ENCODE peak calls at places on chromosome 3, in seven cellular contexts. One of them, this sample, is unnamed. For H3K9me3, the result is how much of the 10 kb centered on the place peaks cover.

GRCh38 chr3:15933439-15934144 is 135.8 kb upstream of the ANKRD28 start:
- DNase-seq in mammary epithelial cell: peak
- DNase-seq in hepatocyte: no peak
- DNase-seq in endothelial cell of umbilical vein: no peak
- DNase-seq in GM23248: peak
- DNase-seq in H9: no peak
- DNase-seq in MM.1S: no peak
- DNase-seq in this sample: peak

GRCh38 chr3:88180398-88180999 is 30.7 kb downstream of the C3orf38 start:
- DNase-seq in mammary epithelial cell: peak
- DNase-seq in hepatocyte: peak
- DNase-seq in MM.1S: peak
- DNase-seq in H9: no peak
- DNase-seq in endothelial cell of umbilical vein: peak
- DNase-seq in GM23248: peak
- DNase-seq in this sample: peak

GRCh38 chr3:136659253-136659652 is 92.9 kb downstream of the STAG1 start:
- DNase-seq in mammary epithelial cell: no peak
- DNase-seq in MM.1S: no peak
- DNase-seq in endothelial cell of umbilical vein: peak
- DNase-seq in hepatocyte: peak
- DNase-seq in H9: no peak
- DNase-seq in GM23248: peak
- DNase-seq in this sample: peak

GRCh38 chr3:97954193-97954827 is 17.9 kb downstream of the RIOX2 start:
- DNase-seq in mammary epithelial cell: no peak
- DNase-seq in endothelial cell of umbilical vein: no peak
- DNase-seq in MM.1S: no peak
- DNase-seq in hepatocyte: no peak
- DNase-seq in H9: no peak
- DNase-seq in GM23248: no peak
- DNase-seq in this sample: no peak

GRCh38 chr3:161913786-161914389 is 417.3 kb downstream of the OTOL1 start:
- DNase-seq in H9: no peak
- DNase-seq in mammary epithelial cell: peak
- DNase-seq in MM.1S: no peak
- DNase-seq in hepatocyte: no peak
- DNase-seq in GM23248: peak
- DNase-seq in endothelial cell of umbilical vein: no peak
- DNase-seq in this sample: peak

GRCh38 chr3:31610700-31611275 is 78.1 kb downstream of the STT3B start:
- DNase-seq in mammary epithelial cell: peak
- DNase-seq in endothelial cell of umbilical vein: peak
- DNase-seq in MM.1S: no peak
- DNase-seq in GM23248: peak
- DNase-seq in H9: no peak
- DNase-seq in hepatocyte: peak
- DNase-seq in this sample: peak

GRCh38 chr3:78969483-78969882 is 798.3 kb downstream of the ROBO1 start:
- DNase-seq in H9: no peak
- DNase-seq in endothelial cell of umbilical vein: no peak
- DNase-seq in hepatocyte: no peak
- DNase-seq in mammary epithelial cell: peak
- DNase-seq in MM.1S: no peak
- DNase-seq in GM23248: peak
- DNase-seq in this sample: peak

GRCh38 chr3:198093082-198093679 is 133.2 kb downstream of the LMLN start:
- DNase-seq in mammary epithelial cell: no peak
- DNase-seq in endothelial cell of umbilical vein: no peak
- DNase-seq in GM23248: no peak
- DNase-seq in H9: no peak
- DNase-seq in MM.1S: peak
- DNase-seq in hepatocyte: no peak
- DNase-seq in this sample: no peak

GRCh38 chr3:61637088-61638051 is 76.0 kb downstream of the PTPRG start:
- DNase-seq in H9: no peak
- DNase-seq in MM.1S: peak
- DNase-seq in mammary epithelial cell: no peak
- DNase-seq in hepatocyte: peak
- DNase-seq in GM23248: peak
- DNase-seq in endothelial cell of umbilical vein: peak
- DNase-seq in this sample: peak

GRCh38 chr3:104438761-104439160 is 927.9 kb upstream of the ALCAM start:
- DNase-seq in MM.1S: no peak
- DNase-seq in mammary epithelial cell: no peak
- DNase-seq in endothelial cell of umbilical vein: no peak
- DNase-seq in hepatocyte: no peak
- DNase-seq in GM23248: no peak
- DNase-seq in H9: no peak
- DNase-seq in this sample: no peak

GRCh38 chr3:46934067-46934466 is 42.5 kb downstream of the CCDC12 start:
- DNase-seq in hepatocyte: no peak
- DNase-seq in H9: no peak
- DNase-seq in GM23248: peak
- DNase-seq in mammary epithelial cell: no peak
- DNase-seq in MM.1S: no peak
- DNase-seq in endothelial cell of umbilical vein: no peak
- DNase-seq in this sample: no peak

GRCh38 chr3:47421741-47422649 is 41.2 kb downstream of the PTPN23 start:
- DNase-seq in hepatocyte: no peak
- DNase-seq in mammary epithelial cell: peak
- DNase-seq in MM.1S: no peak
- DNase-seq in H9: no peak
- DNase-seq in endothelial cell of umbilical vein: no peak
- DNase-seq in GM23248: peak
- DNase-seq in this sample: peak

GRCh38 chr3:30622047-30622545 is 15.7 kb downstream of the TGFBR2 start:
- DNase-seq in mammary epithelial cell: no peak
- DNase-seq in endothelial cell of umbilical vein: no peak
- DNase-seq in hepatocyte: no peak
- DNase-seq in MM.1S: no peak
- DNase-seq in GM23248: no peak
- DNase-seq in H9: no peak
- DNase-seq in this sample: no peak

GRCh38 chr3:123740391-123740822 is 143.7 kb downstream of the MYLK start:
- DNase-seq in MM.1S: no peak
- DNase-seq in GM23248: no peak
- DNase-seq in H9: no peak
- DNase-seq in mammary epithelial cell: peak
- DNase-seq in hepatocyte: no peak
- DNase-seq in endothelial cell of umbilical vein: no peak
- DNase-seq in this sample: no peak

GRCh38 chr3:142963266-142964149 is at the start of gene PAQR9:
- DNase-seq in MM.1S: peak
- DNase-seq in mammary epithelial cell: no peak
- DNase-seq in endothelial cell of umbilical vein: no peak
- DNase-seq in GM23248: peak
- DNase-seq in hepatocyte: peak
- DNase-seq in H9: peak
- DNase-seq in this sample: peak

GRCh38 chr3:54008099-54008498 is 114.3 kb upstream of the CACNA2D3 start:
- DNase-seq in H9: no peak
- DNase-seq in hepatocyte: peak
- DNase-seq in mammary epithelial cell: peak
- DNase-seq in endothelial cell of umbilical vein: no peak
- DNase-seq in GM23248: peak
- DNase-seq in MM.1S: no peak
- DNase-seq in this sample: no peak

GRCh38 chr3:28151608-28152228 is 89.7 kb upstream of the CMC1 start:
- DNase-seq in GM23248: no peak
- DNase-seq in H9: no peak
- DNase-seq in hepatocyte: no peak
- DNase-seq in mammary epithelial cell: no peak
- DNase-seq in MM.1S: peak
- DNase-seq in endothelial cell of umbilical vein: no peak
- DNase-seq in this sample: no peak

GRCh38 chr3:114272271-114272670 is 21.6 kb upstream of the TIGIT start:
- DNase-seq in hepatocyte: no peak
- DNase-seq in endothelial cell of umbilical vein: no peak
- DNase-seq in H9: no peak
- DNase-seq in mammary epithelial cell: no peak
- DNase-seq in MM.1S: no peak
- DNase-seq in GM23248: no peak
- DNase-seq in this sample: peak

GRCh38 chr3:136671921-136672320 is 80.3 kb downstream of the STAG1 start:
- DNase-seq in H9: no peak
- DNase-seq in GM23248: peak
- DNase-seq in hepatocyte: no peak
- DNase-seq in endothelial cell of umbilical vein: no peak
- DNase-seq in mammary epithelial cell: no peak
- DNase-seq in MM.1S: no peak
- DNase-seq in this sample: peak

GRCh38 chr3:57130426-57131209 is 34.5 kb downstream of the IL17RD start:
- DNase-seq in hepatocyte: peak
- DNase-seq in mammary epithelial cell: no peak
- DNase-seq in MM.1S: no peak
- DNase-seq in endothelial cell of umbilical vein: no peak
- DNase-seq in H9: peak
- DNase-seq in GM23248: no peak
- DNase-seq in this sample: no peak

GRCh38 chr3:198062068-198062465 is 102.0 kb downstream of the LMLN start:
- DNase-seq in hepatocyte: no peak
- DNase-seq in mammary epithelial cell: no peak
- DNase-seq in endothelial cell of umbilical vein: peak
- DNase-seq in GM23248: no peak
- DNase-seq in MM.1S: no peak
- DNase-seq in H9: no peak
- DNase-seq in this sample: no peak

GRCh38 chr3:53114011-53114400 is 16.2 kb downstream of the RFT1 start:
- DNase-seq in endothelial cell of umbilical vein: peak
- DNase-seq in mammary epithelial cell: peak
- DNase-seq in MM.1S: peak
- DNase-seq in GM23248: peak
- DNase-seq in hepatocyte: peak
- DNase-seq in H9: peak
- DNase-seq in this sample: peak

GRCh38 chr3:14203521-14204079 is 25.0 kb downstream of the LSM3 start:
- DNase-seq in MM.1S: peak
- DNase-seq in endothelial cell of umbilical vein: peak
- DNase-seq in GM23248: peak
- DNase-seq in hepatocyte: peak
- DNase-seq in H9: peak
- DNase-seq in mammary epithelial cell: peak
- DNase-seq in this sample: peak

GRCh38 chr3:190586631-190587000 is 72.7 kb downstream of the IL1RAP start:
- DNase-seq in endothelial cell of umbilical vein: peak
- DNase-seq in MM.1S: no peak
- DNase-seq in H9: no peak
- DNase-seq in GM23248: peak
- DNase-seq in mammary epithelial cell: peak
- DNase-seq in hepatocyte: peak
- DNase-seq in this sample: peak

GRCh38 chr3:40624189-40624754 is 99.5 kb downstream of the ZNF621 start:
- DNase-seq in MM.1S: no peak
- DNase-seq in mammary epithelial cell: no peak
- DNase-seq in hepatocyte: no peak
- DNase-seq in endothelial cell of umbilical vein: no peak
- DNase-seq in GM23248: no peak
- DNase-seq in H9: no peak
- DNase-seq in this sample: no peak

GRCh38 chr3:196432137-196432879 is at the start of gene UBXN7:
- DNase-seq in H9: peak
- DNase-seq in hepatocyte: peak
- DNase-seq in mammary epithelial cell: peak
- DNase-seq in MM.1S: peak
- DNase-seq in endothelial cell of umbilical vein: peak
- DNase-seq in GM23248: peak
- DNase-seq in this sample: peak

DNA sequence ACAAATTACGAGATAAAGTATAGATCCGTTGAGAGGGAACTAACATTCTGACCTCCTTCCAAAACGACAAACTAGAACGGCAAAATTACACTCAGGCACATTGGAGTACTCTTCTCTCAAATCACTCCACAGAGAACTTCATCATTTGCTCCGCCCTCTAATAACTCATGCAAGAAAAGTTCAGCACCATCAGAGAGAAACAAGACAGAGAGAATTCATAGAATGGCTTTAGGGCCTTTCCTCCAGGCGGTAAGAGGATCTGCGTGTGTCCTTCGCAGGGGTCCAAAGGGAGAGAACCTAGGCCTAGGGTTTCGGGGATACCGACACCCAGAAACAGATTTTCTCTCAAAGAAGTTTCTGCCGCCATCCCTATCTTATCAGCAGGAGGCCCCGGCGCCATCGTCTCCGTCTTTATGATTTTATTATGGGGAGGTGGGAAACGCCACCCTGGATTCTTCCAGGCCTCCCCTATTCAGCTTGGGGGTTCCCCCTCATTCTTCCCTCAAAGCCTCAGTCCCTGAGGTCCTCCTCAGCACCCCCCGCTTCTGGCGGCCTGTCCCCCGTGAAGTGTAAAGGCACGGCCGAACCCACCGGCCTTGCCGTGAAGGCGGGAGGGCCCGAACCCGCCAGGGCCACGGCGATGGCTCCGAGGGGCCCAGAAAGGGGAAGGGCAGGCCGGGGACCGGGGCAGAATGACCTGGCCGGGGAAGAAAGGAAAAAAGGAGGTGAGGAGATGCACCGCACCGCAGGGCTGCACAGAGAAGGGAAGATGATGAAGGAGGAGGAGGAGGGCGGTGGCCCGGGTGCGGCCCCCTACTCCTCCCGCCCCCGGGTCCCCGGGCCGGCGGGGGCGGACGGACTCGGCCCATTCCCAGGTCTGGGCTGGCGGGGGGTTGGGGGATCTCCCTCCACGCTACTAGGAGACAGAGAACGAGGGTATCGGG is 762 bp downstream of the UBXN7 start:
- DNase-seq in H9: no peak
- DNase-seq in hepatocyte: peak
- DNase-seq in GM23248: peak
- DNase-seq in endothelial cell of umbilical vein: peak
- DNase-seq in mammary epithelial cell: peak
- DNase-seq in MM.1S: peak
- DNase-seq in this sample: peak
- H2AFZ ChIP-seq in H9: no peak
- H2AFZ ChIP-seq in hepatocyte: peak
- H2AFZ ChIP-seq in GM23248: peak
- H2AFZ ChIP-seq in endothelial cell of umbilical vein: peak
- H2AFZ ChIP-seq in mammary epithelial cell: peak
- H2AFZ ChIP-seq in MM.1S: peak
- H2AFZ ChIP-seq in this sample: peak

GRCh38 chr3:126087552-126088175 is 3.7 kb upstream of the SLC41A3 start:
- DNase-seq in endothelial cell of umbilical vein: no peak
- DNase-seq in mammary epithelial cell: no peak
- DNase-seq in H9: no peak
- DNase-seq in MM.1S: no peak
- DNase-seq in GM23248: no peak
- DNase-seq in hepatocyte: no peak
- DNase-seq in this sample: no peak
- H3K9me3 ChIP-seq in endothelial cell of umbilical vein: under half
- H3K9me3 ChIP-seq in mammary epithelial cell: under half
- H3K9me3 ChIP-seq in H9: under half
- H3K9me3 ChIP-seq in MM.1S: under half
- H3K9me3 ChIP-seq in GM23248: under half
- H3K9me3 ChIP-seq in hepatocyte: under half
- H3K9me3 ChIP-seq in this sample: under half

GRCh38 chr3:167852216-167852615 is 116.7 kb downstream of the SERPINI1 start:
- DNase-seq in H9: no peak
- DNase-seq in MM.1S: no peak
- DNase-seq in hepatocyte: no peak
- DNase-seq in endothelial cell of umbilical vein: no peak
- DNase-seq in mammary epithelial cell: no peak
- DNase-seq in GM23248: peak
- DNase-seq in this sample: peak
- H2AFZ ChIP-seq in H9: no peak
- H2AFZ ChIP-seq in MM.1S: no peak
- H2AFZ ChIP-seq in hepatocyte: no peak
- H2AFZ ChIP-seq in endothelial cell of umbilical vein: no peak
- H2AFZ ChIP-seq in mammary epithelial cell: no peak
- H2AFZ ChIP-seq in GM23248: no peak
- H2AFZ ChIP-seq in this sample: no peak

GRCh38 chr3:94472511-94472910 is 409.6 kb downstream of the NSUN3 start:
- DNase-seq in mammary epithelial cell: no peak
- DNase-seq in endothelial cell of umbilical vein: no peak
- DNase-seq in MM.1S: no peak
- DNase-seq in H9: no peak
- DNase-seq in GM23248: no peak
- DNase-seq in hepatocyte: no peak
- DNase-seq in this sample: no peak
- H3K9me3 ChIP-seq in mammary epithelial cell: under half
- H3K9me3 ChIP-seq in endothelial cell of umbilical vein: under half
- H3K9me3 ChIP-seq in MM.1S: under half
- H3K9me3 ChIP-seq in H9: under half
- H3K9me3 ChIP-seq in GM23248: under half
- H3K9me3 ChIP-seq in hepatocyte: under half
- H3K9me3 ChIP-seq in this sample: under half